ENCODE peak calls at places on chromosome 13, in six cellular contexts. U is osteocyte; C is neural progenitor cell; R is transverse colon; Z is GM20000; Q is CD8-positive, alpha-beta T cell. K is an unnamed sample.

GRCh38 chr13:110722971-110723370 is 9.5 kb downstream of the ING1 start:
- DNase-seq in U (no peak), C (no peak), R (no peak), Z (no peak), Q (no peak), K (no peak)

GRCh38 chr13:80340643-80341097 is 256 bp downstream of the SPRY2 start:
- DNase-seq in U (no peak), C (no peak), R (no peak), Z (peak; percentile 40), Q (no peak), K (peak; percentile 46)

GRCh38 chr13:63209330-63210017 is 1793.8 kb upstream of the PCDH20 start:
- DNase-seq in U (no peak), C (no peak), R (no peak), Z (no peak), Q (no peak), K (no peak)

GRCh38 chr13:81929988-81930387 is 1589.1 kb upstream of the SPRY2 start:
- DNase-seq in U (no peak), C (peak; percentile 61), R (no peak), Z (no peak), Q (no peak), K (no peak)

GRCh38 chr13:74136089-74136658 is 2.0 kb upstream of the KLF12 start:
- DNase-seq in U (no peak), C (no peak), R (peak; percentile 31), Z (peak; percentile 15), Q (peak; percentile 62), K (peak; percentile 22)

GRCh38 chr13:66680031-66680430 is 550.1 kb downstream of the PCDH9 start:
- DNase-seq in U (no peak), C (no peak), R (no peak), Z (no peak), Q (no peak), K (no peak)

GRCh38 chr13:113116206-113116800 is 6.3 kb upstream of the F10 start:
- DNase-seq in U (peak; percentile 64), C (no peak), R (no peak), Z (no peak), Q (no peak), K (no peak)

GRCh38 chr13:53138369-53139036 is 109.9 kb downstream of the OLFM4 start:
- DNase-seq in U (no peak), C (no peak), R (no peak), Z (no peak), Q (no peak), K (no peak)

GRCh38 chr13:31223215-31223614 is 23.4 kb downstream of the B3GLCT start:
- DNase-seq in U (no peak), C (no peak), R (no peak), Z (no peak), Q (no peak), K (no peak)

GRCh38 chr13:40666058-40666904 is at the start of gene FOXO1:
- DNase-seq in U (peak; percentile 96), C (peak; percentile 94), R (peak; percentile 91), Z (peak; percentile 100), Q (peak; percentile 95), K (peak; percentile 99)

GRCh38 chr13:45799451-45799850 is 52.1 kb downstream of the SIAH3 start:
- DNase-seq in U (peak; percentile 68), C (peak; percentile 51), R (no peak), Z (no peak), Q (no peak), K (no peak)

GRCh38 chr13:61466280-61466679 is 50.6 kb upstream of the PCDH20 start:
- DNase-seq in U (no peak), C (peak; percentile 18), R (no peak), Z (no peak), Q (no peak), K (no peak)

GRCh38 chr13:91406619-91407018 is 8.2 kb downstream of the GPC5 start:
- DNase-seq in U (no peak), C (peak; percentile 83), R (no peak), Z (peak; percentile 43), Q (no peak), K (peak; percentile 52)
- TF ChIP-seq CTCF in U (peak; percentile 43), C (peak; percentile 73), R (no peak), Z (peak; percentile 36), Q (no peak), K (peak; percentile 62)

GRCh38 chr13:44649834-44650233 is 73.7 kb upstream of the TSC22D1 start:
- DNase-seq in U (no peak), C (no peak), R (no peak), Z (no peak), Q (no peak), K (no peak)

GRCh38 chr13:44649118-44649455 is 73.0 kb upstream of the TSC22D1 start:
- DNase-seq in U (no peak), C (peak; percentile 31), R (no peak), Z (no peak), Q (no peak), K (peak; percentile 29)

GRCh38 chr13:44651209-44651608 is 75.1 kb upstream of the TSC22D1 start:
- DNase-seq in U (no peak), C (no peak), R (no peak), Z (no peak), Q (no peak), K (no peak)

GRCh38 chr13:44646044-44646443 is 69.9 kb upstream of the TSC22D1 start:
- DNase-seq in U (no peak), C (no peak), R (no peak), Z (no peak), Q (no peak), K (no peak)

DNA sequence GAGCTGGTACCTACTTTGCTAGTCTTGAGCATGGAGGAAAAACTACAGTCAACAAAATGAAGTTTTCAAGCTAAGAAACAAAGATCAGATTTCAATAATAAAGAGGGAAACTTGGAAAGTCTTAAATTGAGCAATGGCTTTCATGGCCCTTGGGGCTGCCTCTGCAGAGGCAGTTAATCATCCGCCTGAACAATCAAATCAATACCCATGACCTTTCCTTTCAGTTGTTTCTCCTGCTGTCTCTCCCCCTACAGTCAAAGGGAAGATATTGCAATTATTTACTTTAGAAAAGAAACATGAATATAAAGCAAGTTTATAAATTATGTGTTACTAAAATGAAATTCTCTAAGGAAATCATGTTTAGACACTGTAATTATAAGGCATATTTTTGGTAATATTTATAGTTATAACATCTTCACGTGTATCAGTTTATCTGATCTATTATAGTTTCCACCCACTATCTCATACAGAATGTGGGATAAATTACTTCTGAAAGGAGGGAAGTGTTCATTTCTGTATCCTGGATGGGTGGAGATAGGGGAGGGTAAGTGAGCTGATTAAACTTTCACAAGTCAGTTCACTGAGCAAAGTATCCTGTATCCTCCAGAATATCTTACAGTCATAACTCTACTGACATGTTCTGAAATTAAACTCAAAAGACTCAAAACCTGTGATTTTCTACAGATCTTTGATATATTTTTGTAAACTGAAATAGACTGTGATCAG is 72.4 kb upstream of the TSC22D1 start:
- DNase-seq in U (no peak), C (no peak), R (no peak), Z (peak; percentile 55), Q (no peak), K (peak; percentile 57)
- TF ChIP-seq CTCF in U (peak; percentile 44), C (peak; percentile 52), R (peak; percentile 12), Z (no peak), Q (peak; percentile 51), K (no peak)

GRCh38 chr13:67935655-67936054 is 705.5 kb upstream of the PCDH9 start:
- DNase-seq in U (no peak), C (no peak), R (no peak), Z (no peak), Q (no peak), K (no peak)
- TF ChIP-seq CTCF in U (no peak), C (no peak), R (no peak), Z (no peak), Q (no peak), K (no peak)

GRCh38 chr13:77698211-77699058 is 948 bp downstream of the SLAIN1 start:
- DNase-seq in U (no peak), C (peak; percentile 73), R (peak; percentile 44), Z (peak; percentile 71), Q (peak; percentile 66), K (peak; percentile 41)
- TF ChIP-seq CTCF in U (no peak), C (peak; percentile 41), R (no peak), Z (no peak), Q (no peak), K (peak; percentile 15)

GRCh38 chr13:42660367-42660965 is 86.5 kb downstream of the TNFSF11 start:
- DNase-seq in U (no peak), C (no peak), R (no peak), Z (no peak), Q (no peak), K (no peak)
- TF ChIP-seq CTCF in U (peak; percentile 52), C (no peak), R (no peak), Z (no peak), Q (no peak), K (no peak)

GRCh38 chr13:96963786-96964475 is 30.3 kb downstream of the OXGR1 start:
- DNase-seq in U (no peak), C (no peak), R (no peak), Z (no peak), Q (no peak), K (no peak)
- TF ChIP-seq CTCF in U (no peak), C (no peak), R (no peak), Z (no peak), Q (no peak), K (no peak)

GRCh38 chr13:25860862-25861261 is 191.0 kb downstream of the SHISA2 start:
- DNase-seq in U (no peak), C (no peak), R (no peak), Z (no peak), Q (no peak), K (no peak)
- TF ChIP-seq CTCF in U (no peak), C (no peak), R (no peak), Z (no peak), Q (no peak), K (no peak)

GRCh38 chr13:23510979-23511735 is 59.1 kb upstream of the TNFRSF19 start:
- DNase-seq in U (no peak), C (peak; percentile 54), R (no peak), Z (peak; percentile 52), Q (no peak), K (peak; percentile 68)
- TF ChIP-seq CTCF in U (peak; percentile 46), C (no peak), R (no peak), Z (peak; percentile 21), Q (no peak), K (peak; percentile 40)

DNA sequence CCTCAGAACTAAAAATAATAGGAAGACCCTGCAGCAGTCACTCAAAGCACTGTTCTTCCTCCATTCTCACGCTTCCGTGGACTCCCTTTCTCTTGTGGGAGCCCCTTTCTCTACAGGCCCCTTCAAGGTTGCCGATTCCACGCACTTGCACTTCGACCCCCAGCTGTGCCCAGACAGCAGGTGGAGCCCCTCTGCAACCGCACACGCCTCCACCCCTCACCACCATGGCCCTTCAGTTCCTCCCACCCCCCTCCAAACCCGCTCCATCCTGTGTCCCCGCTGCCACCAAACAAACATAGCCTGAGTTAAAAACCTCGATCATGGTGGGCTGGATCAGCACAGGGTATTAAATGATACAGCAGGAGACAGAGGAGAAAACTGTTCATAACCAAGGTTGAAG is 102.6 kb downstream of the STK24 start:
- DNase-seq in U (no peak), C (no peak), R (no peak), Z (no peak), Q (no peak), K (no peak)
- TF ChIP-seq CTCF in U (no peak), C (no peak), R (no peak), Z (no peak), Q (no peak), K (no peak)